ENCODE peak calls at places on chromosomes 11 and 22, in eight cellular contexts. One of them, this sample, is unnamed.

GRCh38 chr22:33013051-33013450 is 45.1 kb downstream of the SYN3 start:
- DNase-seq in endothelial cell of umbilical vein: no peak
- DNase-seq in uterus: no peak
- DNase-seq in ovary: no peak
- DNase-seq in breast epithelium: no peak
- DNase-seq in transverse colon: no peak
- DNase-seq in IMR-90: no peak
- DNase-seq in H1: no peak
- DNase-seq in this sample: no peak

GRCh38 chr22:49243965-49244364 is 583.7 kb downstream of the BRD1 start:
- DNase-seq in transverse colon: no peak
- DNase-seq in uterus: peak
- DNase-seq in ovary: no peak
- DNase-seq in endothelial cell of umbilical vein: no peak
- DNase-seq in IMR-90: no peak
- DNase-seq in breast epithelium: no peak
- DNase-seq in H1: no peak
- DNase-seq in this sample: no peak

GRCh38 chr11:75476716-75477613 is 44.0 kb upstream of the KLHL35 start:
- DNase-seq in H1: no peak
- DNase-seq in transverse colon: no peak
- DNase-seq in uterus: no peak
- DNase-seq in ovary: no peak
- DNase-seq in endothelial cell of umbilical vein: no peak
- DNase-seq in breast epithelium: peak
- DNase-seq in IMR-90: no peak
- DNase-seq in this sample: no peak

GRCh38 chr11:110098645-110099044 is 5.5 kb downstream of the ZC3H12C start:
- DNase-seq in H1: no peak
- DNase-seq in ovary: no peak
- DNase-seq in uterus: no peak
- DNase-seq in transverse colon: no peak
- DNase-seq in breast epithelium: no peak
- DNase-seq in endothelial cell of umbilical vein: peak
- DNase-seq in IMR-90: peak
- DNase-seq in this sample: no peak

GRCh38 chr11:116190861-116191260 is 581.9 kb downstream of the BUD13 start:
- DNase-seq in endothelial cell of umbilical vein: no peak
- DNase-seq in IMR-90: no peak
- DNase-seq in H1: no peak
- DNase-seq in uterus: no peak
- DNase-seq in breast epithelium: no peak
- DNase-seq in transverse colon: no peak
- DNase-seq in ovary: no peak
- DNase-seq in this sample: no peak

GRCh38 chr11:5363712-5364111 is 12.4 kb downstream of the OR51B6 start:
- DNase-seq in endothelial cell of umbilical vein: no peak
- DNase-seq in H1: no peak
- DNase-seq in breast epithelium: no peak
- DNase-seq in uterus: no peak
- DNase-seq in transverse colon: no peak
- DNase-seq in IMR-90: no peak
- DNase-seq in ovary: no peak
- DNase-seq in this sample: no peak

GRCh38 chr22:26534874-26535470 is 22.7 kb upstream of the TFIP11 start:
- DNase-seq in H1: no peak
- DNase-seq in endothelial cell of umbilical vein: no peak
- DNase-seq in ovary: no peak
- DNase-seq in uterus: no peak
- DNase-seq in transverse colon: no peak
- DNase-seq in breast epithelium: no peak
- DNase-seq in IMR-90: no peak
- DNase-seq in this sample: no peak

GRCh38 chr11:122598971-122599370 is 56.6 kb upstream of the UBASH3B start:
- DNase-seq in endothelial cell of umbilical vein: no peak
- DNase-seq in breast epithelium: no peak
- DNase-seq in H1: no peak
- DNase-seq in transverse colon: no peak
- DNase-seq in uterus: no peak
- DNase-seq in IMR-90: no peak
- DNase-seq in ovary: no peak
- DNase-seq in this sample: no peak

GRCh38 chr22:36220457-36220921 is 18.8 kb downstream of the APOL2 start:
- DNase-seq in breast epithelium: no peak
- DNase-seq in transverse colon: no peak
- DNase-seq in ovary: no peak
- DNase-seq in uterus: peak
- DNase-seq in endothelial cell of umbilical vein: peak
- DNase-seq in IMR-90: peak
- DNase-seq in H1: no peak
- DNase-seq in this sample: no peak

GRCh38 chr11:132862137-132862536 is 670.2 kb downstream of the OPCML start:
- DNase-seq in ovary: no peak
- DNase-seq in IMR-90: no peak
- DNase-seq in uterus: no peak
- DNase-seq in transverse colon: no peak
- DNase-seq in breast epithelium: no peak
- DNase-seq in H1: no peak
- DNase-seq in endothelial cell of umbilical vein: no peak
- DNase-seq in this sample: no peak

GRCh38 chr22:17729561-17729960 is 44.7 kb downstream of the BID start:
- DNase-seq in uterus: no peak
- DNase-seq in endothelial cell of umbilical vein: no peak
- DNase-seq in H1: no peak
- DNase-seq in IMR-90: no peak
- DNase-seq in transverse colon: no peak
- DNase-seq in breast epithelium: no peak
- DNase-seq in ovary: no peak
- DNase-seq in this sample: no peak

GRCh38 chr22:46549565-46549840 is 12.1 kb upstream of the CELSR1 start:
- DNase-seq in transverse colon: no peak
- DNase-seq in H1: no peak
- DNase-seq in IMR-90: no peak
- DNase-seq in uterus: no peak
- DNase-seq in ovary: no peak
- DNase-seq in endothelial cell of umbilical vein: no peak
- DNase-seq in breast epithelium: no peak
- DNase-seq in this sample: no peak

GRCh38 chr11:82521427-82521826 is 212.2 kb downstream of the FAM181B start:
- DNase-seq in transverse colon: peak
- DNase-seq in uterus: no peak
- DNase-seq in breast epithelium: no peak
- DNase-seq in ovary: no peak
- DNase-seq in H1: no peak
- DNase-seq in IMR-90: no peak
- DNase-seq in endothelial cell of umbilical vein: no peak
- DNase-seq in this sample: no peak

GRCh38 chr11:75380716-75381420 is 18.4 kb upstream of the RPS3 start:
- DNase-seq in ovary: no peak
- DNase-seq in uterus: no peak
- DNase-seq in breast epithelium: peak
- DNase-seq in transverse colon: peak
- DNase-seq in IMR-90: no peak
- DNase-seq in endothelial cell of umbilical vein: no peak
- DNase-seq in H1: no peak
- DNase-seq in this sample: no peak

DNA sequence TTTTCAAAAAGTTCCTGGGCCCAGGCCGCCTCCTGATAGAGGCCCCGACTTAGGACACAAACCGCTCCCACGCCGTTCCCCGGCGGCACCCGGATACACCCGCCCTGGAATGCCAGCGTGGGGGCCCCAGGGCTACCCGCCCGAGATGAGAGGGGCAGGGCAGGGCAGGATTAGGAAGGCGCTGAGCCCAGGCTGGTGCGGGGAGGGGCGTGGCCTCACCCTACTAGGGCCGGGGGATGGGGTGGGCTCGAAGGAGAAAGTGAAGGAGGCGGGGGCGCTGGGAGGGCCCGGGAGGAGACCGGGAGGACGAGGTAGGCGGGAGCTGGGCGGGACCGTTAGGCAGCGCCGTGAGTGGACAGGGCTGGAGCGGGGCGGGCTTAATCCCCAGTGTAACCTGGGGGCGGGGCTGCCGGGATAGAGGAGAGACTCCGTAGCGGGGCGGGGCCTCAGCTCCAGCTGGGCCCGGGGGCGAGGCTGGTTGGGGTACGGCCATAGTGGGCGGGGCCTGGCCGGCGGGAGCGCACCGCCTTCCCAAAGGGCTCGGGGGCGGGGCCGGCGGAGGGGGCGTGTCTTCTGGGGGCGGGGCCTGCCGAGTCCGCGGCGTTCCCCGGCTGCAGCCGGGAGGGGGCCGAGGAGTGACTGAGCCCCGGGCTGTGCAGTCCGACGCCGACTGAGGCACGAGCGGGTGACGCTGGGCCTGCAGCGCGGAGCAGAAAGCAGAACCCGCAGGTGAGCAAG is at the start of gene CD82:
- DNase-seq in uterus: peak
- DNase-seq in transverse colon: peak
- DNase-seq in ovary: peak
- DNase-seq in H1: peak
- DNase-seq in IMR-90: peak
- DNase-seq in breast epithelium: peak
- DNase-seq in endothelial cell of umbilical vein: peak
- DNase-seq in this sample: peak
- TF ChIP-seq POLR2A in uterus: peak
- TF ChIP-seq POLR2A in transverse colon: peak
- TF ChIP-seq POLR2A in ovary: peak
- TF ChIP-seq POLR2A in H1: no peak
- TF ChIP-seq POLR2A in IMR-90: peak
- TF ChIP-seq POLR2A in breast epithelium: peak
- TF ChIP-seq POLR2A in endothelial cell of umbilical vein: peak
- TF ChIP-seq POLR2A in this sample: peak

GRCh38 chr22:40009231-40009769 is 14.5 kb downstream of the FAM83F start:
- DNase-seq in IMR-90: peak
- DNase-seq in uterus: no peak
- DNase-seq in H1: no peak
- DNase-seq in endothelial cell of umbilical vein: no peak
- DNase-seq in breast epithelium: no peak
- DNase-seq in ovary: no peak
- DNase-seq in transverse colon: peak
- DNase-seq in this sample: no peak

GRCh38 chr22:40008726-40009125 is 14.0 kb downstream of the FAM83F start:
- DNase-seq in IMR-90: peak
- DNase-seq in transverse colon: no peak
- DNase-seq in uterus: no peak
- DNase-seq in breast epithelium: no peak
- DNase-seq in endothelial cell of umbilical vein: no peak
- DNase-seq in ovary: no peak
- DNase-seq in H1: no peak
- DNase-seq in this sample: no peak

GRCh38 chr22:40007826-40008710 is 13.3 kb downstream of the FAM83F start:
- DNase-seq in endothelial cell of umbilical vein: no peak
- DNase-seq in ovary: no peak
- DNase-seq in H1: no peak
- DNase-seq in transverse colon: no peak
- DNase-seq in IMR-90: no peak
- DNase-seq in breast epithelium: no peak
- DNase-seq in uterus: no peak
- DNase-seq in this sample: no peak

GRCh38 chr22:40004836-40005235 is 10.1 kb downstream of the FAM83F start:
- DNase-seq in transverse colon: no peak
- DNase-seq in breast epithelium: no peak
- DNase-seq in H1: no peak
- DNase-seq in IMR-90: no peak
- DNase-seq in ovary: no peak
- DNase-seq in uterus: no peak
- DNase-seq in endothelial cell of umbilical vein: no peak
- DNase-seq in this sample: no peak

DNA sequence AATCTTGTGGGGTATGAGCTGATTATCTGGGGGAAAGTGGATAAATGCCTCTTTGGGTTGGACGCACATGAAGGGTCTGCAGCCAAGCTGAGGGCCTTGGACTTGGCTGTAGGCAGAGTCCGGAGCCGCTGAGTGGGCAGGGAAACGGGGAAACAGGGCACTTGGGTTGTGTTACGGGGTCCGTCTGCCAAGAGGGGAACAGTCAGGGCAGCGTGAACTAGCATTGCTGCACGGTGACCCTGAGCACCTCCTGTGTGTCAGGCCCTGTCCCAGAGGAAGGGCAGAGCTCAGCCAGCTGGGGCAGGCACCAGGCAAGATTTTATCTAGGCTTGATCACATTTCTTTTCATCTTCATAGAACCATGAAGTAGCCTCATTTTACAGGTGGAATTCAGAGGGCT is 11.9 kb downstream of the FAM83F start:
- DNase-seq in breast epithelium: no peak
- DNase-seq in H1: no peak
- DNase-seq in ovary: no peak
- DNase-seq in transverse colon: no peak
- DNase-seq in uterus: no peak
- DNase-seq in endothelial cell of umbilical vein: no peak
- DNase-seq in IMR-90: no peak
- DNase-seq in this sample: no peak
- TF ChIP-seq CTCF in breast epithelium: no peak
- TF ChIP-seq CTCF in H1: no peak
- TF ChIP-seq CTCF in ovary: no peak
- TF ChIP-seq CTCF in transverse colon: no peak
- TF ChIP-seq CTCF in uterus: no peak
- TF ChIP-seq CTCF in endothelial cell of umbilical vein: no peak
- TF ChIP-seq CTCF in IMR-90: no peak
- TF ChIP-seq CTCF in this sample: no peak

DNA sequence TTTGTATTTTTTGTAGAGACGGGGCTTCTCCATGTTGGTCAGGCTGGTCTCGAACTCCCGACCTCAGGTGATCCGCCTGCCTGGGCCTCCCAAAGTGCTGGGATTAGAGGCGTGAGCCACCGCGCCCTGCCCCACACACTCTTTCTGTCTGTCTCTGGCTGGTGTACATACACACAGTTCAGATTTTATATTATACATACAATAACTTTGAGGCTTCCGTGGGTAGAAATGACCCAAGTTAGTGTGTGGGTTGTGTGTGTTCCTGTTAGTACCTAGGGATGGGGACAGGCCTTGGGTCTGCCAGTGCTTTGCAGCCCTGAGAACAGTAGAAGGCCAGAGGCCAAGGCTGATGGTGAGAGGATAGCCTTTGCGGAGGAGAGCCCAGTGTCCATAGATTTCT is 2.8 kb downstream of the ZBTB16 start:
- DNase-seq in ovary: no peak
- DNase-seq in endothelial cell of umbilical vein: no peak
- DNase-seq in transverse colon: no peak
- DNase-seq in H1: no peak
- DNase-seq in uterus: no peak
- DNase-seq in breast epithelium: no peak
- DNase-seq in IMR-90: no peak
- DNase-seq in this sample: no peak
- H3K4me3 ChIP-seq in ovary: peak
- H3K4me3 ChIP-seq in endothelial cell of umbilical vein: no peak
- H3K4me3 ChIP-seq in transverse colon: peak
- H3K4me3 ChIP-seq in H1: no peak
- H3K4me3 ChIP-seq in uterus: peak
- H3K4me3 ChIP-seq in breast epithelium: peak
- H3K4me3 ChIP-seq in IMR-90: no peak
- H3K4me3 ChIP-seq in this sample: no peak

DNA sequence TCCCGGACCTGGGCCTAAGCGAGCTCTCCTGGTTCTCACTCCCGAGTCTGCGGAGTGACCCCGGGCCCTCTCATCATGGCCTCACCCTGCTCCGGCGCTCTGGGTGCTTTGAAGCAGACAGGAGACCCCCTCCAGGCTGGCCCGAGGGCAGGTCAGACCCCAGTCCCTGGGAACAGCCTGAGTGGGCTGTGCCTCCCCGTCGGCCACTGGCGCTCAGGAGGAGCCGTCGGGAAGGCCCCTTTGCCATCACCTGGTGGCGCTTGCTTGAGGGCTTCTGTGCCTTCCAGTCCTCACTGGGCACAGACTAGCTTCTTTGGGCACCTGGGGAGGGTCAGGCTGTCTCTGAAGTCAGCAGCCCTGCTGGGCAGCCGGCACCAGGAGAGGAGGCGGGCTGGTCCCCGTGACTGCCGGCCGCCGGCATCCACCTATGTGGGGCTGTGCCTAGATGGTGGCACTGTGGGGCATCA is 6.7 kb downstream of the BRSK2 start:
- DNase-seq in IMR-90: no peak
- DNase-seq in H1: no peak
- DNase-seq in ovary: no peak
- DNase-seq in transverse colon: no peak
- DNase-seq in uterus: no peak
- DNase-seq in breast epithelium: no peak
- DNase-seq in endothelial cell of umbilical vein: no peak
- DNase-seq in this sample: no peak
- TF ChIP-seq POLR2A in IMR-90: no peak
- TF ChIP-seq POLR2A in H1: no peak
- TF ChIP-seq POLR2A in ovary: no peak
- TF ChIP-seq POLR2A in transverse colon: no peak
- TF ChIP-seq POLR2A in uterus: no peak
- TF ChIP-seq POLR2A in breast epithelium: no peak
- TF ChIP-seq POLR2A in endothelial cell of umbilical vein: no peak
- TF ChIP-seq POLR2A in this sample: no peak